ENCODE peak calls at places on chromosomes 11 and 22, in ten cellular contexts. I is endothelial cell of umbilical vein, M is GM23338, F is neuronal stem cell, Y is HCT116, E is H9, D is GM23248, X is mammary epithelial cell, N is SK-N-SH, Z is MM.1S. V is an unnamed sample.

GRCh38 chr11:129302386-129303101 is 73.1 kb upstream of the BARX2 start:
- DNase-seq in N (no peak), E (no peak), M (no peak), I (no peak), Y (no peak), Z (no peak), X (no peak), F (no peak), D (no peak), V (no peak)

GRCh38 chr11:65492637-65493366 is 6.0 kb upstream of the MALAT1 start:
- DNase-seq in Y (no peak), N (no peak), D (peak; percentile 95), X (peak; percentile 82), I (peak; percentile 81), M (peak; percentile 20), F (no peak), E (no peak), Z (no peak), V (peak; percentile 70)

GRCh38 chr11:65932558-65932919 is 12.7 kb upstream of the TSGA10IP start:
- DNase-seq in N (no peak), I (no peak), F (no peak), M (peak; percentile 82), E (peak; percentile 61), D (peak; percentile 65), Z (no peak), X (no peak), Y (no peak), V (no peak)

GRCh38 chr22:35376728-35377472 is 4.0 kb upstream of the HMOX1 start:
- DNase-seq in Z (peak; percentile 96), N (no peak), X (peak; percentile 97), E (peak; percentile 98), F (peak; percentile 95), I (peak; percentile 99), Y (peak; percentile 83), D (peak; percentile 99), M (peak; percentile 100), V (peak; percentile 96)

GRCh38 chr11:27700351-27701261 is at the start of gene BDNF:
- DNase-seq in Y (no peak), E (peak; percentile 58), N (peak; percentile 68), X (no peak), D (peak; percentile 71), M (peak; percentile 72), F (peak; percentile 45), Z (peak; percentile 33), I (peak; percentile 55), V (peak; percentile 43)

GRCh38 chr22:47231759-47232158 is 469.3 kb downstream of the TBC1D22A start:
- DNase-seq in I (no peak), Z (no peak), X (no peak), E (no peak), F (no peak), M (no peak), Y (no peak), D (no peak), N (no peak), V (no peak)

GRCh38 chr11:7592706-7593105 is 78.9 kb downstream of the PPFIBP2 start:
- DNase-seq in Z (peak; percentile 33), F (no peak), D (peak; percentile 88), Y (no peak), M (no peak), N (no peak), X (peak; percentile 95), E (no peak), I (no peak), V (no peak)

GRCh38 chr11:72421351-72421750 is 13.0 kb downstream of the CLPB start:
- DNase-seq in I (no peak), Z (no peak), N (no peak), Y (no peak), D (peak; percentile 19), F (no peak), X (peak; percentile 17), E (no peak), M (no peak), V (no peak)

GRCh38 chr11:132037961-132038360 is 667.5 kb downstream of the NTM start:
- DNase-seq in N (no peak), Y (no peak), E (no peak), F (no peak), M (no peak), X (no peak), I (no peak), D (no peak), Z (no peak), V (no peak)

GRCh38 chr22:20131593-20131855 is at the start of gene ZDHHC8:
- DNase-seq in X (no peak), I (no peak), N (no peak), Z (no peak), E (no peak), Y (no peak), D (peak; percentile 50), M (no peak), F (no peak), V (peak; percentile 56)

GRCh38 chr11:68687986-68688385 is 3.6 kb downstream of the GAL start:
- DNase-seq in M (no peak), Z (no peak), E (peak; percentile 32), Y (no peak), X (no peak), I (no peak), D (no peak), N (no peak), F (no peak), V (no peak)

GRCh38 chr11:108559904-108560303 is 33.7 kb downstream of the EXPH5 start:
- DNase-seq in N (no peak), D (peak; percentile 80), F (no peak), I (no peak), M (no peak), E (no peak), Y (no peak), Z (no peak), X (peak; percentile 14), V (no peak)

GRCh38 chr11:35911013-35911412 is 32.8 kb upstream of the LDLRAD3 start:
- DNase-seq in X (no peak), M (no peak), E (no peak), F (no peak), Z (no peak), N (no peak), Y (no peak), I (no peak), D (no peak), V (no peak)

GRCh38 chr11:35914824-35915223 is 29.0 kb upstream of the LDLRAD3 start:
- DNase-seq in Z (no peak), M (no peak), I (no peak), D (no peak), F (no peak), X (no peak), E (no peak), Y (no peak), N (no peak), V (peak; percentile 7)

GRCh38 chr11:35909866-35910265 is 34.0 kb upstream of the LDLRAD3 start:
- DNase-seq in M (no peak), E (no peak), N (no peak), D (no peak), I (peak; percentile 74), F (no peak), Z (no peak), X (no peak), Y (no peak), V (no peak)

GRCh38 chr11:35912883-35913614 is 30.8 kb upstream of the LDLRAD3 start:
- DNase-seq in M (no peak), X (no peak), Z (no peak), I (no peak), F (no peak), N (no peak), Y (no peak), D (no peak), E (no peak), V (no peak)

DNA sequence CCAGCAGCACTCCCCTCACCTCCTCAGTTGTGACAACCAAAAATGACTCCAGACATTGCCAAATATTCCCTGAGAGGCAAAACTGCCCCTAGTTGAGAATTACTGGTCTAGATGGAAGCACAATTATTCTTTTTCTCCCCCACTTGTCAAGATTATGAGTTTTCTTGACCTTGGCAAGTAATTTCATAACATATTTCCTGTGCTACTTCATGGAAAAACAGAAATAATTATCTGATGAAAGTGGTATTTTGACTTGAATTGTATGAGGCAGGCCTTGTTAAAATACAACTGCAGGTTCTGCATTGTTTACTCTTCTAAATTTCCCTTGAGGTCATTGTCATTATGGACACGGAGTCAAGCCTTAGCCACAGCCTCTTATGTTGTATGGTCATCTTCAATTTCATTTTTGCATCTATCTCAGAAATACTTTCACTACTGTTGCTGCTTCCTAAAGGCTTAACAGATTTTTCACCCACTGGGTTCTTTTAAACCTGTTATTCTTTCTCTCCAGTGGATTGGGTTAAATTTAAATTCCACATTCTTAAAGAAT is 32.2 kb upstream of the LDLRAD3 start:
- DNase-seq in N (no peak), Y (no peak), E (no peak), Z (no peak), F (no peak), M (no peak), D (no peak), I (peak; percentile 70), X (no peak), V (no peak)
- H3K4me2 ChIP-seq in N (no peak overlapping the region), Y (no peak overlapping the region), E (no peak overlapping the region), Z (no peak overlapping the region), F (no peak overlapping the region), M (no peak overlapping the region), D (no peak overlapping the region), I (peak overlapping the region; percentile 4), X (no peak overlapping the region), V (no peak overlapping the region)

GRCh38 chr11:44958165-44958564 is 7.5 kb upstream of the TP53I11 start:
- DNase-seq in D (no peak), F (no peak), Y (no peak), E (no peak), X (no peak), I (no peak), M (no peak), N (no peak), Z (no peak), V (peak; percentile 57)
- H3K4me1 ChIP-seq in D (peaks cover 9% of the 10 kb centered on the region), F (peaks cover 16% of the 10 kb centered on the region), Y (peaks cover 4% of the 10 kb centered on the region), E (peaks cover 18% of the 10 kb centered on the region), X (peaks cover 8% of the 10 kb centered on the region), I (peaks cover 16% of the 10 kb centered on the region), M (peaks cover 77% of the 10 kb centered on the region), N (peaks cover 4% of the 10 kb centered on the region), Z (peaks cover 7% of the 10 kb centered on the region), V (peaks cover 34% of the 10 kb centered on the region)

GRCh38 chr11:61968758-61969390 is 1.4 kb upstream of the FTH1 start:
- DNase-seq in Y (no peak), D (no peak), X (no peak), Z (no peak), E (no peak), I (no peak), F (no peak), M (no peak), N (no peak), V (no peak)
- H2AFZ ChIP-seq in Y (no peak overlapping the region), D (peak overlapping the region; percentile 78), X (peak overlapping the region; percentile 78), Z (no peak overlapping the region), E (no peak overlapping the region), I (no peak overlapping the region), F (no peak overlapping the region), M (no peak overlapping the region), N (peak overlapping the region; percentile 80), V (peak overlapping the region; percentile 28)

DNA sequence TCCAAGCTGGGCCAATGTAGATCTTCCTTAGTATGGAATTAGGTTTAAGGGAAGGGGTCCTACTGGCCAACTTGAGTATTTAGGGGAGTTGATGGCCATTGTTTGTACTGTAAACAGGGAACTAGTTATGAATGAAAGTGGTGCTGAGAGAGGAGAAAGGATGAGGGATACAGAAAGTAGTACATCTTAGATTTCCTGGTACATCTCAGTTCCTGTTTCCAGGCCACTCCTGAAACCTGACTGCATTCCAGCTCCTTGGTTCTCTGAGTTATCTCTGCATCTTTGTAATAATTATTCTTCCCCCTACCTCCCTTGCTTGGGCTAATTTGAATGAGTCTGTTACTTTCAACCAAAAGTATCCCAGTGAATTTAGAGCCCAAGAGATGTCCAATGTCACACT is 30.1 kb downstream of the MIAT start:
- DNase-seq in I (no peak), F (no peak), X (no peak), Y (no peak), M (no peak), E (no peak), Z (no peak), N (no peak), D (no peak), V (no peak)
- H3K4me2 ChIP-seq in I (no peak overlapping the region), F (no peak overlapping the region), X (no peak overlapping the region), Y (no peak overlapping the region), M (no peak overlapping the region), E (no peak overlapping the region), Z (no peak overlapping the region), N (no peak overlapping the region), D (no peak overlapping the region), V (no peak overlapping the region)

V was measured in hepatocyte.